ENCODE peak calls at places on chromosomes 3 and 15, in four cellular contexts. G is retina, W is pancreas, F is T-helper 1 cell. X is an unnamed sample.

GRCh38 chr3:94686208-94686607 is 623.3 kb downstream of the NSUN3 start:
- DNase-seq in W (no peak), F (no peak), G (no peak), X (no peak)

GRCh38 chr3:39601241-39601640 is 133.8 kb downstream of the MOBP start:
- DNase-seq in F (no peak), G (no peak), W (no peak), X (no peak)

GRCh38 chr3:66206806-66207205 is 14.0 kb upstream of the SLC25A26 start:
- DNase-seq in G (no peak), W (no peak), F (no peak), X (no peak)

GRCh38 chr15:35319354-35319753 is 226.6 kb downstream of the DPH6 start:
- DNase-seq in W (no peak), G (no peak), F (no peak), X (no peak)

GRCh38 chr3:28989646-28990089 is 291.2 kb upstream of the RBMS3 start:
- DNase-seq in W (no peak), F (no peak), G (no peak), X (no peak)

GRCh38 chr15:80247320-80247719 is 4.7 kb downstream of the CTXND1 start:
- DNase-seq in W (no peak), G (no peak), F (no peak), X (no peak)

GRCh38 chr15:40932625-40933519 is 3.7 kb downstream of the DLL4 start:
- DNase-seq in W (no peak), F (no peak), G (no peak), X (peak)

GRCh38 chr3:65252266-65252665 is 564.5 kb upstream of the ADAMTS9 start:
- DNase-seq in W (no peak), G (no peak), F (no peak), X (no peak)

GRCh38 chr15:86337071-86337470 is 257.4 kb downstream of the AGBL1 start:
- DNase-seq in G (no peak), F (no peak), W (no peak), X (no peak)

GRCh38 chr15:100721758-100722550 is 119.6 kb downstream of the ASB7 start:
- DNase-seq in F (no peak), G (no peak), W (no peak), X (no peak)

GRCh38 chr15:44489464-44489863 is 47.5 kb upstream of the EIF3J start:
- DNase-seq in F (no peak), W (no peak), G (no peak), X (no peak)

GRCh38 chr3:67288707-67289106 is 290.6 kb downstream of the KBTBD8 start:
- DNase-seq in G (no peak), W (no peak), F (no peak), X (no peak)

GRCh38 chr3:104578558-104578957 is 788.2 kb upstream of the ALCAM start:
- DNase-seq in F (no peak), G (no peak), W (no peak), X (no peak)

GRCh38 chr15:41832208-41832607 is 4.3 kb downstream of the JMJD7 start:
- DNase-seq in G (no peak), F (no peak), W (no peak), X (no peak)

GRCh38 chr15:70164910-70165791 is 67.4 kb upstream of the TLE3 start:
- DNase-seq in W (no peak), F (no peak), G (peak), X (no peak)

GRCh38 chr3:177642482-177643163 is 445.3 kb upstream of the TBL1XR1 start:
- DNase-seq in G (no peak), W (no peak), F (no peak), X (peak)

GRCh38 chr3:132231633-132232032 is 85.6 kb upstream of the ACP3 start:
- DNase-seq in F (no peak), W (no peak), G (no peak), X (no peak)

GRCh38 chr15:50463423-50464358 is 39.5 kb downstream of the USP8 start:
- DNase-seq in G (no peak), W (no peak), F (no peak), X (peak)

GRCh38 chr15:73930790-73931281 is 4.6 kb downstream of the LOXL1 start:
- DNase-seq in G (no peak), W (peak), F (no peak), X (no peak)

GRCh38 chr3:143119009-143119914 is at the start of gene CHST2:
- DNase-seq in W (peak), G (peak), F (peak), X (peak)

GRCh38 chr15:64337761-64338160 is 18.2 kb downstream of the CSNK1G1 start:
- DNase-seq in G (no peak), F (no peak), W (no peak), X (no peak)

GRCh38 chr15:39645138-39645975 is 64.5 kb downstream of the THBS1 start:
- DNase-seq in G (no peak), F (no peak), W (no peak), X (no peak)

GRCh38 chr3:137050281-137050680 is 92.5 kb downstream of the IL20RB start:
- DNase-seq in W (no peak), G (no peak), F (no peak), X (no peak)

GRCh38 chr3:133835961-133836360 is 30.3 kb downstream of the SRPRB start:
- DNase-seq in W (no peak), F (no peak), G (no peak), X (no peak)

GRCh38 chr15:35540885-35541284 is 5.1 kb downstream of the DPH6 start:
- DNase-seq in F (no peak), G (no peak), W (no peak), X (no peak)

GRCh38 chr3:129199366-129199765 is 15.7 kb upstream of the CNBP start:
- DNase-seq in F (no peak), W (no peak), G (no peak), X (no peak)

GRCh38 chr15:94206463-94207167 is 24.7 kb upstream of the MCTP2 start:
- DNase-seq in G (no peak), F (no peak), W (no peak), X (no peak)

GRCh38 chr3:161672478-161672877 is 175.9 kb downstream of the OTOL1 start:
- DNase-seq in F (no peak), W (no peak), G (no peak), X (no peak)

GRCh38 chr3:129184396-129184656 is 630 bp upstream of the CNBP start:
- DNase-seq in W (no peak), G (no peak), F (peak), X (peak)

GRCh38 chr15:33083232-33084006 is 111.1 kb downstream of the FMN1 start:
- DNase-seq in F (no peak), W (no peak), G (no peak), X (no peak)

GRCh38 chr15:41337047-41337446 is 4.4 kb downstream of the NUSAP1 start:
- DNase-seq in G (no peak), F (no peak), W (no peak), X (no peak)

GRCh38 chr15:82849556-82850241 is 40.3 kb downstream of the WHAMM start:
- DNase-seq in G (peak), W (peak), F (peak), X (peak)

GRCh38 chr3:69121950-69122349 is 445 bp downstream of the LMOD3 start:
- DNase-seq in G (peak), F (no peak), W (no peak), X (peak)

GRCh38 chr3:186220365-186220764 is 111.5 kb upstream of the ETV5 start:
- DNase-seq in F (no peak), G (no peak), W (no peak), X (no peak)

GRCh38 chr15:68424754-68425390 is 7.1 kb downstream of the ITGA11 start:
- DNase-seq in G (no peak), F (no peak), W (no peak), X (no peak)

X was measured in left kidney.